ENCODE peak calls at places on chromosomes 11 and 22, in six cellular contexts. S is HFF-Myc, J is lower leg skin, T is GM06990, H is brain microvascular endothelial cell, O is lower lobe of right lung. V is an unnamed sample.

GRCh38 chr11:122319842-122320555 is 204.0 kb upstream of the BLID start:
- DNase-seq in S (no peak), J (no peak), T (no peak), H (no peak), O (no peak), V (no peak)

GRCh38 chr11:3914807-3915206 is 59.3 kb downstream of the STIM1 start:
- DNase-seq in S (no peak), J (no peak), T (no peak), H (no peak), O (no peak), V (no peak)

GRCh38 chr11:117861151-117862018 is 15.1 kb downstream of the FXYD6 start:
- DNase-seq in S (no peak), J (peak), T (no peak), H (no peak), O (no peak), V (no peak)

GRCh38 chr22:39223091-39223710 is 21.6 kb downstream of the PDGFB start:
- DNase-seq in S (no peak), J (no peak), T (no peak), H (no peak), O (peak), V (no peak)

GRCh38 chr11:27847496-27847895 is 147.2 kb upstream of the BDNF start:
- DNase-seq in S (no peak), J (no peak), T (no peak), H (no peak), O (no peak), V (no peak)

GRCh38 chr11:130180491-130180890 is 20.9 kb downstream of the ST14 start:
- DNase-seq in S (no peak), J (no peak), T (no peak), H (no peak), O (peak), V (peak)

GRCh38 chr11:5550440-5551095 is 2.2 kb upstream of the OR52H1 start:
- DNase-seq in S (peak), J (no peak), T (no peak), H (peak), O (no peak), V (peak)

GRCh38 chr11:47391711-47392432 is 13.5 kb upstream of the SPI1 start:
- DNase-seq in S (no peak), J (no peak), T (no peak), H (no peak), O (peak), V (no peak)

GRCh38 chr11:369336-370018 is at the start of gene B4GALNT4:
- DNase-seq in S (no peak), J (no peak), T (no peak), H (no peak), O (peak), V (no peak)

GRCh38 chr11:126816655-126817054 is 183.9 kb downstream of the KIRREL3 start:
- DNase-seq in S (no peak), J (peak), T (no peak), H (no peak), O (no peak), V (no peak)

GRCh38 chr11:117039897-117040296 is 58.3 kb downstream of the SIK3 start:
- DNase-seq in S (no peak), J (no peak), T (no peak), H (no peak), O (no peak), V (no peak)

GRCh38 chr11:105862736-105863367 is 159.2 kb downstream of the MSANTD4 start:
- DNase-seq in S (peak), J (no peak), T (no peak), H (peak), O (no peak), V (peak)

GRCh38 chr22:48209473-48210271 is 1447.2 kb downstream of the TBC1D22A start:
- DNase-seq in S (no peak), J (no peak), T (no peak), H (no peak), O (no peak), V (no peak)

GRCh38 chr11:34825670-34826383 is 90.4 kb downstream of the APIP start:
- DNase-seq in S (no peak), J (no peak), T (no peak), H (no peak), O (peak), V (no peak)

GRCh38 chr11:118401880-118402590 is 629 bp downstream of the ATP5MG start:
- DNase-seq in S (no peak), J (no peak), T (no peak), H (peak), O (no peak), V (peak)

GRCh38 chr11:11389238-11389637 is 36.2 kb upstream of the CSNK2A3 start:
- DNase-seq in S (no peak), J (peak), T (no peak), H (no peak), O (no peak), V (no peak)

GRCh38 chr11:72983560-72983959 is 158.6 kb downstream of the FCHSD2 start:
- DNase-seq in S (no peak), J (no peak), T (no peak), H (no peak), O (no peak), V (no peak)

GRCh38 chr11:77042111-77042726 is 8.0 kb downstream of the B3GNT6 start:
- DNase-seq in S (no peak), J (peak), T (no peak), H (no peak), O (no peak), V (no peak)
- TF ChIP-seq CTCF in S (no peak), J (no peak), T (no peak), H (no peak), O (no peak), V (no peak)

GRCh38 chr22:44815099-44816070 is 63.0 kb downstream of the ARHGAP8 start:
- DNase-seq in S (no peak), J (no peak), T (no peak), H (no peak), O (no peak), V (no peak)
- H3K4me3 ChIP-seq in S (no peak), J (no peak), T (no peak), H (no peak), O (no peak), V (no peak)

GRCh38 chr11:132943737-132944556 is 588.4 kb downstream of the OPCML start:
- DNase-seq in S (no peak), J (no peak), T (no peak), H (no peak), O (no peak), V (no peak)

GRCh38 chr11:132941024-132941646 is 591.2 kb downstream of the OPCML start:
- DNase-seq in S (peak), J (no peak), T (no peak), H (peak), O (no peak), V (no peak)

GRCh38 chr11:132941761-132942160 is 590.5 kb downstream of the OPCML start:
- DNase-seq in S (no peak), J (no peak), T (no peak), H (no peak), O (no peak), V (no peak)

GRCh38 chr11:132943325-132943736 is 589.0 kb downstream of the OPCML start:
- DNase-seq in S (no peak), J (no peak), T (no peak), H (no peak), O (no peak), V (no peak)

DNA sequence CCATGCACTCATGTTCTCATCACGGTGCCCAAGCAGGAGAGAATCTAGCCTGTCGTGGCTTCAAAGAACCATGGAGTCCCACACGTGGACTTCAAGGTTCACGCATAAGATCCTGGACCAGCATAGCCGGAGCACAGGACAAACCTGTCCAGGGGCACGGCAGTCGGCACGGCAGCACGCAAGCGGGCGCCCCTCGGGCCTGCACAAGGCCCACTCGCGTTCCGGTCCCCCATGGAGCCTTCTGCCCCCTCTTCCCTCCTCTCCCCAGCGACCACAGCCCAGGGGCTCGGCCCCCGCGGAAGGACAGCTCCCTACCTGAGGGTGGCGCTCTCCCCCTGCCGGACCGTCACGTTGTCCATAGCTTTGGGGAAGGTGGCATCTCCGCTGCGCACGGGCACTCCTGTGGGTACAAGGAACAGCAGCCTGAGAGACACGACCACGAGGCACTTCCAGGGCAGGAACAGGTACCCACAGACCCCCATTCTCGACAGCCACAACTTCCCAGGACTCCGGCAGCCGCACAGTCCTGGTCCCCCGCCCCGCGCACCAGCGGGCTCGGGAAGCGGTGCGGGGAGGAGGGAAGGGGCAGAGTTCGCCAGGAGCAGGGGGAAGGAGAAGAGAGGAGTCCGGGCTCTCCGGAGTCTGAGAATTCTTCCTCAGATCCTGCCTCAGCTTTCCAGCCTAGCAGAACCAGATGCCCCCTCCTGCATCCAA is 589.5 kb downstream of the OPCML start:
- DNase-seq in S (no peak), J (no peak), T (no peak), H (no peak), O (no peak), V (no peak)
- TF ChIP-seq CTCF in S (no peak), J (no peak), T (no peak), H (peak), O (no peak), V (peak)

GRCh38 chr11:78061921-78062311 is 1.7 kb upstream of the THRSP start:
- DNase-seq in S (no peak), J (no peak), T (no peak), H (no peak), O (no peak), V (no peak)

GRCh38 chr11:78065239-78065638 is 1.6 kb downstream of the THRSP start:
- DNase-seq in S (no peak), J (no peak), T (no peak), H (no peak), O (no peak), V (no peak)

GRCh38 chr11:78062671-78063070 is 990 bp upstream of the THRSP start:
- DNase-seq in S (no peak), J (no peak), T (no peak), H (no peak), O (no peak), V (no peak)

GRCh38 chr11:78061088-78061920 is 2.4 kb upstream of the THRSP start:
- DNase-seq in S (no peak), J (no peak), T (no peak), H (no peak), O (no peak), V (no peak)

GRCh38 chr11:78063440-78064181 is at the start of gene THRSP:
- DNase-seq in S (no peak), J (no peak), T (no peak), H (no peak), O (no peak), V (no peak)
- H3K4me3 ChIP-seq in S (no peak), J (no peak), T (no peak), H (no peak), O (no peak), V (no peak)

GRCh38 chr11:107017433-107018227 is 646 bp downstream of the GUCY1A2 start:
- DNase-seq in S (no peak), J (peak), T (peak), H (no peak), O (peak), V (no peak)
- TF ChIP-seq CTCF in S (peak), J (no peak), T (peak), H (peak), O (peak), V (peak)

GRCh38 chr11:19977941-19978340 is 182.3 kb downstream of the DBX1 start:
- DNase-seq in S (no peak), J (peak), T (no peak), H (no peak), O (no peak), V (no peak)

GRCh38 chr11:19978668-19979518 is 181.4 kb downstream of the DBX1 start:
- DNase-seq in S (no peak), J (no peak), T (peak), H (peak), O (peak), V (no peak)

GRCh38 chr11:19980388-19980787 is 179.9 kb downstream of the DBX1 start:
- DNase-seq in S (no peak), J (no peak), T (no peak), H (no peak), O (no peak), V (no peak)

GRCh38 chr11:19980957-19981669 is 179.2 kb downstream of the DBX1 start:
- DNase-seq in S (no peak), J (no peak), T (no peak), H (peak), O (no peak), V (no peak)

DNA sequence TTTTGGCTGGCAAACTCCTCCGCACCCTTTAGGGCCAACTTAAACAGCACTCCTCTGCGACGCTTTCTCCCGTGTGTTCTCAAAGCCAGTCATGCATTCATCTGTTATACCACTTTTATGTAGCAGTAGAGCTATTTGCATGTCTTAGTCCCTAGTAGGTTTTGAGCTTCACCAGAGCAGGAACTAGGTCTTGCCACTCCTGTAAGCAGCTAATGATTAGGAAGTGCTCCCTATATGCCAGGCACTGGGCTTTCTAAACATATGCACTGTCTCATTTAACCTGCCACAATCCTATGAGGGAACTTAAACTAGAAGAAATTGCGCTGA is 180.8 kb downstream of the DBX1 start:
- DNase-seq in S (no peak), J (no peak), T (peak), H (no peak), O (no peak), V (no peak)
- H3K4me3 ChIP-seq in S (no peak), J (no peak), T (no peak), H (no peak), O (no peak), V (no peak)

GRCh38 chr11:110249066-110249465 is 47.3 kb downstream of the RDX start:
- DNase-seq in S (no peak), J (no peak), T (no peak), H (no peak), O (no peak), V (no peak)
- TF ChIP-seq CTCF in S (no peak), J (no peak), T (peak), H (peak), O (peak), V (peak)

GRCh38 chr11:65430406-65431217 is 8.0 kb downstream of the NEAT1 start:
- DNase-seq in S (no peak), J (peak), T (no peak), H (peak), O (no peak), V (no peak)

GRCh38 chr11:65429069-65429681 is 6.6 kb downstream of the NEAT1 start:
- DNase-seq in S (no peak), J (peak), T (peak), H (peak), O (no peak), V (no peak)

GRCh38 chr11:65428578-65429068 is 6.0 kb downstream of the NEAT1 start:
- DNase-seq in S (no peak), J (peak), T (peak), H (no peak), O (no peak), V (no peak)

GRCh38 chr11:65431452-65432132 is 9.0 kb downstream of the NEAT1 start:
- DNase-seq in S (no peak), J (peak), T (peak), H (no peak), O (no peak), V (no peak)

DNA sequence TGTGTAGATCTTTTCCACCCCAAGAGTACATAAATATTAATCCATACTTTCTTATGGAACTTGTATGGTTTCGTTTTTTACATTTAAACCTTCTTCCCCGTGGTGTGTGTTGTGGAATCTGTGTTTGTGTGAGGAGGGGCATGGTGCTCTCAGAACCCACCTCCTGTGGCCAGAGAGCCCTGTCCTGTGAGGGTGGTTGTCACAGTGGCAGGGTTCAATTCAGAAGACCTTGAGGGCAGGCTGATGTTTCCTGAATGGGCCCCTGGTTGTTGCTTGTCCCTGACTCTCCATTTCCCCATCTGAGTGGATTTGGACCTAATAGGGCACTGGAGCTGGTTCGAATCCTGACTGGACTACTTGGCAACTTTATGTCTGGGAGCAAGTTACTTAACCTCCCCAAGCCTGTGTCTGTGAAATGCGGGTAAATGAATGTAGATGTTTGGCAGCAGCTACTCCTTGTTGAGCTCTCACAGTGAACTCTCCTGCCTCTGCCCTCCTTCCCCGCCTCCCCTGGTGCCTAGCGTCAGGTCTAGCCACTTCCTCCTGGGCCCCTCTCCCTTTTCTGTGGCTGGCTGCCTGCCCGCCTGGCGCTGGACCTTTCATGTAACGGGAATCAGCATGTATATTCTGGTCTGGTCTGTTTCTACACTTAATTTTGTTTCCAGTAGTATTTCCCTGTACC is 7.3 kb downstream of the NEAT1 start:
- DNase-seq in S (no peak), J (peak), T (peak), H (peak), O (peak), V (no peak)
- H3K4me3 ChIP-seq in S (peak), J (no peak), T (peak), H (peak), O (peak), V (peak)

DNA sequence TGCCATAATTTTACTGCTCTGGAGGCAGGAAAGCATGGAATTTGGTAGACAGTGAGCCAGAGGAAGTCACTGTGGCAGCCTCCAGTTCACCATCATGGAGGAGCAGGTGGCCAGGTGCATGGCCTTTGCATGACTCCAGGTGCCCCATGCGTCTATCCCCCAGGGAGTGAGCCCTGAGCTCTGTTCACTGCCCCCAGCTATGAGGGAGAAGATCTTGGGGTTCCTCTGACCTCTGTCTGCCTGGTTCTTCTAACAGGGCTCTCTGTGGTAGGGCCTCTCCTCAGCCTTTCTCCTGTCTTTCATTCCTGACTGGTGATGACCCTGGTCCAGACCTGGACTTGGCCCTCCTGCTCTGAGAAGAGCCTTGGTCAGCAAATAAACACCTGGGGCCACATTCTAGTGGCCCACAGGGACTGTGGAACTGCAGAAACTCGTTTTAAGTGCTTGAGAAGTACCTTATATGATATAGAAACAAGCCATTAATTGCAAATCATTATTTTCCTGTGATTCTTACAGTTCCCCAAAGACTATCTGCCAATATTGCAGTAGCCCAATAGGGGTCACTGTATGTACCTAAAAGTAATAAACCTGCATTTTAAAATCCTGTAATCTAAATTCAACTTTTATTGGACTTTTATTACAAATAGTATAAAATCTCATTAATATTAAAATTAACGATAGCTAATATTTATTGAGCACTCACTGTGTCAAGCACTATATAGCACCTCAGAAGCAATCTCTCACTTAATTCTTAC is 120.0 kb upstream of the SYT13 start:
- DNase-seq in S (no peak), J (peak), T (no peak), H (peak), O (no peak), V (no peak)
- TF ChIP-seq CTCF in S (peak), J (no peak), T (peak), H (peak), O (peak), V (peak)

DNA sequence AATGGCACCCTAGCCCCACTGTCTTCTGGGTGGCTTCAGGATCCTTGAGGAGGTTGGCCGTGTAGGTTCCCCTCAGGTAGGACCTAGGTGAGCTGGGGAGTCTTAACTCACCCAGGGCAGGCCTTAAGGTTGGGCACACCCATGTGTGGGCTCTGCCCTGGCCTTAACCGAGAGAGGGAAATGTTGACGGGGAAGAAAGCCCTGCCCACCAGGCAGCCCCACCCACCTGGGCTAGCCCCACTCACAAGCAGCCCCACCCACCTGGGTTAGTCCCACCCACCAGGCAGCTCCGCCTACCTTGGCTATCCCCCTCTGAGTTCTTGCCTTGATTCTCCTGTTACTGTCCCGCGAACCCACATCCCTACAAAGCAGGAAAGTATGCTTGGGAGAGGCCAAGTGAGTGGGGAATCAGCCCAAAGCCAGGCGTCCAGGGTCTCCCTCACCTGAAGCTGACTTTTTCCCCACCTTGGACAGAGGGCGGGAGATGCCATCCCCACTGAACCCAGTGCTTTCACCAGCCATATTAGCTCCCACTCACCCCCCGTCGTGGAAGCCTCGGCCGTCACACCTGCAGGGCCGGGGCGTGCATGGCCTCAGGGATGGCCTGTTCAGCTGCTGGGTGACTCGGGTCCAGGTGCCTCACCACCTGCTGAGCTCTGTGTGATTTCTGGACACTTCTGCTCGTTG is at the start of gene MYEOV:
- DNase-seq in S (no peak), J (no peak), T (peak), H (no peak), O (peak), V (no peak)
- H3K4me3 ChIP-seq in S (no peak), J (no peak), T (peak), H (no peak), O (no peak), V (no peak)